ENCODE peak calls at places on chromosomes 13 and 19, in four cellular contexts. B is CD8-positive, alpha-beta T cell; X is progenitor cell of endocrine pancreas; U is tibial artery. T is an unnamed sample.

GRCh38 chr13:97574926-97575325 is 141.0 kb downstream of the RAP2A start:
- DNase-seq in U (no peak), X (no peak), B (no peak), T (no peak)

GRCh38 chr19:52086481-52086880 is 9.1 kb downstream of the ZNF841 start:
- DNase-seq in X (no peak), U (no peak), B (no peak), T (no peak)

GRCh38 chr19:19817357-19817756 is 4.2 kb downstream of the ZNF506 start:
- DNase-seq in X (no peak), B (peak), U (no peak), T (no peak)

GRCh38 chr19:1384478-1385110 is 887 bp downstream of the NDUFS7 start:
- DNase-seq in B (no peak), X (no peak), U (no peak), T (no peak)

GRCh38 chr19:52095172-52096014 is at the start of gene ZNF841:
- DNase-seq in X (peak), U (peak), B (peak), T (peak)

GRCh38 chr13:25886438-25887214 is 165.2 kb downstream of the SHISA2 start:
- DNase-seq in U (no peak), B (no peak), X (no peak), T (no peak)

GRCh38 chr13:24271611-24272451 is 37.5 kb upstream of the C1QTNF9 start:
- DNase-seq in X (no peak), U (peak), B (peak), T (no peak)

GRCh38 chr13:35664747-35665146 is 188.3 kb upstream of the MAB21L1 start:
- DNase-seq in B (no peak), X (no peak), U (no peak), T (no peak)

GRCh38 chr19:20640545-20640944 is 20.8 kb downstream of the ZNF626 start:
- DNase-seq in B (no peak), U (no peak), X (no peak), T (no peak)

GRCh38 chr19:52601025-52601973 is 31.2 kb downstream of the ZNF701 start:
- DNase-seq in X (peak), U (peak), B (peak), T (peak)

GRCh38 chr13:36453518-36453917 is 21.2 kb downstream of the CCNA1 start:
- DNase-seq in U (no peak), B (no peak), X (no peak), T (no peak)

GRCh38 chr13:49319555-49320350 is 72.0 kb downstream of the CDADC1 start:
- DNase-seq in U (no peak), X (no peak), B (no peak), T (no peak)

GRCh38 chr19:38452430-38453366 is 19.2 kb downstream of the RYR1 start:
- DNase-seq in B (no peak), X (no peak), U (no peak), T (no peak)

GRCh38 chr13:113453962-113454361 is 674 bp upstream of the ADPRHL1 start:
- DNase-seq in U (no peak), B (no peak), X (no peak), T (no peak)

GRCh38 chr19:3148503-3148902 is 12.7 kb downstream of the GNA15 start:
- DNase-seq in B (no peak), U (no peak), X (no peak), T (no peak)

GRCh38 chr13:47126432-47126831 is 229.6 kb upstream of the HTR2A start:
- DNase-seq in U (no peak), B (no peak), X (no peak), T (no peak)

GRCh38 chr19:29674374-29675119 is 9.3 kb downstream of the PLEKHF1 start:
- DNase-seq in U (no peak), B (no peak), X (no peak), T (no peak)

GRCh38 chr19:47109541-47110375 is 3.8 kb downstream of the ZC3H4 start:
- DNase-seq in B (peak), U (no peak), X (no peak), T (no peak)

GRCh38 chr13:109180905-109181425 is 551.6 kb downstream of the MYO16 start:
- DNase-seq in X (no peak), U (no peak), B (no peak), T (no peak)

GRCh38 chr13:73162912-73163911 is 104.4 kb downstream of the KLF5 start:
- DNase-seq in X (no peak), U (no peak), B (no peak), T (no peak)

GRCh38 chr19:15634105-15634504 is 6.6 kb upstream of the CYP4F3 start:
- DNase-seq in B (no peak), U (no peak), X (no peak), T (no peak)

GRCh38 chr13:82412749-82413148 is 1469.5 kb downstream of the SLITRK1 start:
- DNase-seq in X (no peak), U (no peak), B (no peak), T (no peak)

GRCh38 chr13:85503797-85504196 is 295.4 kb downstream of the SLITRK6 start:
- DNase-seq in B (no peak), X (no peak), U (no peak), T (no peak)

GRCh38 chr19:38544569-38545315 is 73.0 kb downstream of the MAP4K1 start:
- DNase-seq in U (no peak), B (no peak), X (no peak), T (no peak)

GRCh38 chr19:1009043-1009975 is 9.1 kb downstream of the GRIN3B start:
- DNase-seq in U (no peak), X (no peak), B (no peak), T (no peak)

GRCh38 chr19:51398096-51398704 is 7.8 kb upstream of the C19orf84 start:
- DNase-seq in B (no peak), X (no peak), U (no peak), T (no peak)

GRCh38 chr13:20144141-20144850 is 16.6 kb downstream of the GJA3 start:
- DNase-seq in X (no peak), U (no peak), B (no peak), T (no peak)

GRCh38 chr13:47076536-47076935 is 179.7 kb upstream of the HTR2A start:
- DNase-seq in U (no peak), X (no peak), B (no peak), T (no peak)

GRCh38 chr19:33152178-33152577 is 20.3 kb downstream of the WDR88 start:
- DNase-seq in U (no peak), X (no peak), B (no peak), T (no peak)

GRCh38 chr13:23705578-23705977 is 135.4 kb downstream of the TNFRSF19 start:
- DNase-seq in X (no peak), B (no peak), U (no peak), T (no peak)

GRCh38 chr13:91986771-91987515 is 588.5 kb downstream of the GPC5 start:
- DNase-seq in X (no peak), B (no peak), U (no peak), T (no peak)

GRCh38 chr19:6044056-6044805 is 66.1 kb downstream of the RFX2 start:
- DNase-seq in B (no peak), X (no peak), U (no peak), T (no peak)

GRCh38 chr13:111947026-111947810 is 119.7 kb upstream of the SOX1 start:
- DNase-seq in B (no peak), U (no peak), X (no peak), T (no peak)

GRCh38 chr19:41226874-41227390 is 7.9 kb downstream of the AXL start:
- DNase-seq in B (no peak), X (no peak), U (no peak), T (no peak)

GRCh38 chr19:41224632-41225031 is 5.6 kb downstream of the AXL start:
- DNase-seq in U (no peak), X (no peak), B (no peak), T (no peak)

GRCh38 chr19:41228486-41228885 is 9.5 kb downstream of the AXL start:
- DNase-seq in B (no peak), X (no peak), U (no peak), T (no peak)

GRCh38 chr19:41225238-41226052 is 6.4 kb downstream of the AXL start:
- DNase-seq in B (peak), U (peak), X (no peak), T (no peak)

DNA sequence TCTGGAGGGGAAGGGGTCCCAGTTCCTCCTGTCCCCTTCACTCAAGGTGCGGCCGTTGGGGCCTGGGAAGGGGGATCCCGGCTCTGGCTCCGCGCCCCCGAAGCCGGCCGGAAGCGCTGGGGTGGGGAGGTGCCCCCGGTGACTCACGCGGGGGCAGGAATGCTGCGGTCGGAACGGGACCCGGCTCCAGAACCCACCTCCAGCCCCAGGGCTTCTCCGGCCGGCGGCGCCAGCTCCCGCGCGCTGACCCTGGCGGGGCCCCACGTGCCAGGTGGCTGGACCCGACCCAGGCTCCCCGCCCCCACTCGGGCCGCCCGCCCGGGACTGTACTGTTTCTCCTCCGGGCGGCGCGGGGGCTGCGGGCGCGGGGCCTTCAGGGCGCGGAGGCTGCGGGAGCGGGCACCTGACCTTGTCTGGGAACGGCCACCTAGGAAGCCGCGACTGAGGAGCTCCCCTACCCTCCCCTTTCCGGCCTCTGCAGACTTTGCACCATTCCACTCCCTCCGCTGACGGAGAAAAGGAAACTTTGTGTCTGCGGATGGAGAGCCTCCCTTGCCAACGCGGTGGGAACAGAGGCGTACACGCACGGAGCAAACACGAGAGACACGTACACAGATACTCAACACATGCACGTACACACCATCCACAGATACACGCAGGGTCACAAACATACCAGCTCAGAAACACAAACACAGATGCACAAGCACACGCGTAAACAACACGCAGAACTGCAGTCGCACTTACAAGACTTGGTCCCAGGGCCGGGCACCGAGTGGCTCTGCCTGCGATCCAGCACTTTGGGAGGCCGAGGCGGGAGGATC is 7.2 kb downstream of the AXL start:
- DNase-seq in B (peak), U (peak), X (peak), T (no peak)
- TF ChIP-seq CTCF in B (no peak), U (no peak), X (peak), T (no peak)

GRCh38 chr19:35741216-35741541 is 1.1 kb downstream of the IGFLR1 start:
- DNase-seq in B (no peak), X (no peak), U (no peak), T (no peak)
- TF ChIP-seq CTCF in B (no peak), X (peak), U (no peak), T (no peak)

GRCh38 chr13:27921961-27922910 is 2.4 kb downstream of the PDX1 start:
- DNase-seq in U (no peak), B (no peak), X (no peak), T (no peak)

GRCh38 chr13:27925220-27925991 is 5.6 kb downstream of the PDX1 start:
- DNase-seq in U (no peak), B (no peak), X (no peak), T (no peak)

GRCh38 chr13:27924529-27925141 is 4.8 kb downstream of the PDX1 start:
- DNase-seq in X (no peak), B (no peak), U (no peak), T (no peak)

GRCh38 chr13:27922974-27923612 is 3.3 kb downstream of the PDX1 start:
- DNase-seq in X (no peak), B (no peak), U (no peak), T (no peak)

DNA sequence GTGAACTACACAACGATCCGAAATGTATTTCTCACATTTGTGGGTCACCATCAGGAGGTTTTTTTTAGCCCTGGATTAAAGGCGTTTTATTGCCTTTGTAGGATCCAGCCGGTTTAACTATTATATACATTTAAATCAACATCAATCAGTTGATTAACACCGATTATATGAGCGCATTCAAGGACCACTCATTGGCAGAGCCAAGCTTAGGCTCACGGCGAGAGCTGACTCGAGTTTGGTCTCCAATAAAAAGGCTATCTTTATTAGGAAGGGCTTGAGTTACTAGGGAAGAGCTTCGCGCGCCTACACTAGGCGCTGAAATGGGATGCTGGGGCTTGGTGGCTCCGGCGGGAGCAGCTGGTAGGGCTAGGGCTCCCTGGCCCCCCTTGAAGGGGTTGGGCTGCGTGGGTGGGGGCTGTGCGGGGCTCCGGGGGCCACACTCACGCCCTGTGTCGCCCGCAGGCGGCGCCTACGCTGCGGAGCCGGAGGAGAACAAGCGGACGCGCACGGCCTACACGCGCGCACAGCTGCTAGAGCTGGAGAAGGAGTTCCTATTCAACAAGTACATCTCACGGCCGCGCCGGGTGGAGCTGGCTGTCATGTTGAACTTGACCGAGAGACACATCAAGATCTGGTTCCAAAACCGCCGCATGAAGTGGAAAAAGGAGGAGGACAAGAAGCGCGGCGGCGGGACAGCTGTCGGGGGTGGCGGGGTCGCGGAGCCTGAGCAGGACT is 4.2 kb downstream of the PDX1 start:
- DNase-seq in X (peak), B (no peak), U (no peak), T (no peak)
- TF ChIP-seq CTCF in X (peak), B (no peak), U (no peak), T (no peak)

GRCh38 chr19:18603255-18603957 is 3.2 kb downstream of the CRLF1 start:
- DNase-seq in B (no peak), X (no peak), U (no peak), T (no peak)
- TF ChIP-seq CTCF in B (no peak), X (peak), U (peak), T (no peak)

GRCh38 chr13:41458939-41459753 is 1.8 kb downstream of the RGCC start:
- DNase-seq in U (peak), B (peak), X (no peak), T (no peak)
- TF ChIP-seq CTCF in U (peak), B (peak), X (peak), T (no peak)

T was measured in activated B cell treated with CpG ODN at 0.5 μM for 24 hours.